ENCODE peak calls at places on chromosomes 12 and 14, in ten cellular contexts. N is activated effector memory CD4-positive, alpha-beta T cell treated with anti-CD3 and anti-CD28 coated beads, Interleukin-2, amount 50 U/mL, for 16 hours; T is A549; L is mucosa of descending colon; O is cardiac septum; C is GF-D8; V is activated naive CD4-positive, alpha-beta T cell treated with anti-CD3 and anti-CD28 coated beads for 36 hours; U is stimulated activated naive CD4-positive, alpha-beta T cell; K is A172; X is HT-29. B is an unnamed sample.
A peak's percentile ranks its signal among the peaks of the same experiment; 100 is the strongest.

GRCh38 chr12:29578070-29578469 is 80.6 kb upstream of the OVCH1 start:
- DNase-seq in N (no peak), T (no peak), L (no peak), O (no peak), C (no peak), V (no peak), U (no peak), K (no peak), X (no peak), B (no peak)

GRCh38 chr14:60655114-60655897 is 6.0 kb upstream of the SIX1 start:
- DNase-seq in N (no peak), T (no peak), L (no peak), O (no peak), C (no peak), V (no peak), U (no peak), K (no peak), X (no peak), B (no peak)

GRCh38 chr14:65732112-65732511 is 319.6 kb downstream of the FUT8 start:
- DNase-seq in N (no peak), T (no peak), L (no peak), O (no peak), C (no peak), V (peak; percentile 23), U (no peak), K (no peak), X (no peak), B (no peak)

GRCh38 chr14:68145036-68145435 is 325.5 kb downstream of the RAD51B start:
- DNase-seq in N (no peak), T (no peak), L (peak; percentile 57), O (no peak), C (no peak), V (no peak), U (no peak), K (no peak), X (no peak), B (peak; percentile 30)

GRCh38 chr14:84064756-84065155 is 1465.2 kb upstream of the FLRT2 start:
- DNase-seq in N (no peak), T (no peak), L (no peak), O (no peak), C (no peak), V (no peak), U (no peak), K (no peak), X (no peak), B (no peak)

GRCh38 chr12:14928946-14929345 is 9.4 kb downstream of the ERP27 start:
- DNase-seq in N (no peak), T (no peak), L (peak; percentile 54), O (no peak), C (no peak), V (no peak), U (no peak), K (no peak), X (peak; percentile 95), B (peak; percentile 72)

GRCh38 chr12:70823182-70823976 is 97.2 kb downstream of the PTPRR start:
- DNase-seq in N (no peak), T (no peak), L (peak; percentile 9), O (no peak), C (no peak), V (no peak), U (no peak), K (no peak), X (peak; percentile 23), B (peak; percentile 42)

GRCh38 chr12:109568486-109568885 is 4.8 kb downstream of the MMAB start:
- DNase-seq in N (no peak), T (no peak), L (no peak), O (no peak), C (no peak), V (no peak), U (no peak), K (no peak), X (no peak), B (no peak)

GRCh38 chr12:47863467-47863866 is 41.3 kb downstream of the VDR start:
- DNase-seq in N (peak; percentile 56), T (no peak), L (no peak), O (no peak), C (no peak), V (no peak), U (no peak), K (no peak), X (no peak), B (no peak)

GRCh38 chr12:104524026-104524425 is 67.3 kb downstream of the CHST11 start:
- DNase-seq in N (no peak), T (no peak), L (no peak), O (no peak), C (no peak), V (no peak), U (no peak), K (no peak), X (no peak), B (no peak)

GRCh38 chr14:32202468-32202865 is 602 bp downstream of the RNU6-8 start:
- DNase-seq in N (no peak), T (no peak), L (peak; percentile 7), O (no peak), C (no peak), V (no peak), U (no peak), K (no peak), X (no peak), B (no peak)

GRCh38 chr12:29782821-29783772 is 645 bp downstream of the TMTC1 start:
- DNase-seq in N (no peak), T (no peak), L (peak; percentile 6), O (peak; percentile 79), C (no peak), V (no peak), U (no peak), K (peak; percentile 27), X (no peak), B (peak; percentile 4)